ENCODE peak calls at places on chromosomes 16 and 17, in eight cellular contexts. A is stimulated activated CD8-positive, alpha-beta memory T cell treated with anti-CD3 and anti-CD28 coated beads, Interleukin-2, amount 100 ng/mL, for 1 hour; O is left ventricle myocardium superior; P is progenitor cell of endocrine pancreas; V is AG04450; L is cardiac fibroblast; W is ACHN; R is hepatic stellate cell. T is an unnamed sample.

GRCh38 chr16:86756882-86757703 is 178.7 kb downstream of the FOXL1 start:
- DNase-seq in A (no peak), L (no peak), W (no peak), R (no peak), P (no peak), O (no peak), V (no peak), T (no peak)

GRCh38 chr17:40069751-40070643 is 7.2 kb downstream of the THRA start:
- DNase-seq in V (no peak), W (peak), L (peak), R (no peak), P (no peak), A (no peak), O (peak), T (no peak)

GRCh38 chr17:55730380-55730779 is 7.7 kb upstream of the TMEM100 start:
- DNase-seq in L (peak), V (no peak), W (no peak), R (no peak), O (no peak), A (no peak), P (no peak), T (no peak)

GRCh38 chr17:62723842-62724241 is 84.3 kb downstream of the MARCHF10 start:
- DNase-seq in W (no peak), P (no peak), O (no peak), A (no peak), L (no peak), V (no peak), R (no peak), T (no peak)

GRCh38 chr17:74544991-74545441 is 899 bp downstream of the CD300C start:
- DNase-seq in W (no peak), R (no peak), P (no peak), A (no peak), V (no peak), L (no peak), O (no peak), T (no peak)

GRCh38 chr16:66344533-66345145 is 21.9 kb upstream of the CDH5 start:
- DNase-seq in W (peak), A (no peak), O (no peak), V (no peak), L (peak), P (no peak), R (no peak), T (no peak)

GRCh38 chr17:80795737-80796136 is 195.9 kb upstream of the CHMP6 start:
- DNase-seq in V (no peak), P (no peak), W (no peak), L (peak), O (peak), R (peak), A (no peak), T (peak)

GRCh38 chr16:69607674-69608073 is 41.9 kb downstream of the NFAT5 start:
- DNase-seq in O (no peak), R (no peak), V (no peak), P (no peak), A (no peak), W (no peak), L (no peak), T (no peak)

GRCh38 chr17:812638-813204 is 30.6 kb downstream of the MRM3 start:
- DNase-seq in R (no peak), P (no peak), O (no peak), L (no peak), A (no peak), W (no peak), V (no peak), T (no peak)

GRCh38 chr17:74431568-74432483 is at the start of gene GPRC5C:
- DNase-seq in L (peak), V (no peak), R (no peak), O (peak), P (peak), W (peak), A (no peak), T (peak)

GRCh38 chr17:44069974-44070454 is 521 bp upstream of the G6PC3 start:
- DNase-seq in O (no peak), W (peak), R (no peak), L (peak), V (no peak), P (no peak), A (no peak), T (no peak)

GRCh38 chr16:30076276-30076791 is 540 bp downstream of the PPP4C start:
- DNase-seq in O (peak), W (peak), P (no peak), V (no peak), L (no peak), R (no peak), A (no peak), T (no peak)

GRCh38 chr16:54430491-54431030 is 144.0 kb upstream of the IRX3 start:
- DNase-seq in A (no peak), L (peak), V (no peak), R (no peak), O (no peak), P (peak), W (no peak), T (no peak)

GRCh38 chr17:76373481-76373825 is 11.0 kb upstream of the SPHK1 start:
- DNase-seq in R (no peak), O (no peak), A (no peak), P (no peak), W (no peak), L (no peak), V (no peak), T (no peak)

GRCh38 chr16:58499615-58500328 is at the start of gene NDRG4:
- DNase-seq in P (no peak), V (peak), O (no peak), L (peak), A (no peak), W (peak), R (peak), T (no peak)

GRCh38 chr16:81848306-81848853 is 69.3 kb downstream of the PLCG2 start:
- DNase-seq in V (no peak), R (no peak), P (no peak), A (no peak), O (no peak), L (no peak), W (no peak), T (no peak)

GRCh38 chr16:11916524-11917285 is 949 bp upstream of the GSPT1 start:
- DNase-seq in A (no peak), W (peak), V (no peak), P (no peak), R (no peak), O (no peak), L (no peak), T (no peak)

GRCh38 chr16:89319883-89320716 is 102.6 kb downstream of the ZNF778 start:
- DNase-seq in O (peak), P (no peak), A (no peak), W (peak), V (no peak), L (peak), R (peak), T (no peak)

GRCh38 chr17:65290616-65291015 is 153.4 kb downstream of the RGS9 start:
- DNase-seq in R (no peak), W (no peak), L (peak), A (no peak), P (no peak), V (no peak), O (no peak), T (no peak)

GRCh38 chr16:3938843-3939624 is 58.5 kb upstream of the CREBBP start:
- DNase-seq in P (peak), W (peak), L (peak), A (peak), O (peak), V (peak), R (peak), T (peak)

GRCh38 chr16:50354082-50354481 is 14.7 kb downstream of the BRD7 start:
- DNase-seq in L (no peak), W (no peak), P (no peak), A (no peak), R (no peak), V (no peak), O (no peak), T (no peak)

GRCh38 chr17:55116440-55116914 is 147.9 kb downstream of the STXBP4 start:
- DNase-seq in L (peak), P (no peak), V (no peak), A (no peak), W (no peak), R (no peak), O (no peak), T (no peak)

GRCh38 chr17:27974531-27975145 is 67.8 kb upstream of the NLK start:
- DNase-seq in O (no peak), W (no peak), L (no peak), R (no peak), P (no peak), V (no peak), A (no peak), T (no peak)

T was measured in left ventricle myocardium inferior.